ENCODE peak calls at places on chromosome X, in five cellular contexts. K is IMR-90, W is fibroblast of pulmonary artery, B is HFF-Myc, V is neuronal stem cell. O is an unnamed sample.

GRCh38 chrX:150044556-150044955 is 106.3 kb upstream of the EOLA2 start:
- DNase-seq in K (no peak), W (peak), B (no peak), V (no peak), O (peak)

GRCh38 chrX:119398974-119399771 is at the start of gene SLC25A43:
- DNase-seq in K (no peak), W (peak), B (no peak), V (no peak), O (peak)

GRCh38 chrX:1581132-1581531 is 10.3 kb upstream of the AKAP17A start:
- DNase-seq in K (no peak), W (peak), B (peak), V (no peak), O (peak)

GRCh38 chrX:9492901-9493300 is 28.0 kb downstream of the TBL1X start:
- DNase-seq in K (peak), W (no peak), B (no peak), V (no peak), O (no peak)

GRCh38 chrX:134622056-134622812 is 36.0 kb downstream of the PLAC1 start:
- DNase-seq in K (peak), W (peak), B (peak), V (no peak), O (peak)

GRCh38 chrX:19540076-19540475 is 24.8 kb upstream of the MAP3K15 start:
- DNase-seq in K (no peak), W (no peak), B (no peak), V (no peak), O (no peak)

GRCh38 chrX:15576019-15576418 is 24.7 kb downstream of the ACE2 start:
- DNase-seq in K (peak), W (no peak), B (no peak), V (no peak), O (no peak)

GRCh38 chrX:104098151-104098808 is 14.0 kb upstream of the ZCCHC18 start:
- DNase-seq in K (peak), W (peak), B (peak), V (peak), O (peak)

GRCh38 chrX:42714981-42715688 is 62.8 kb downstream of the PPP1R2C start:
- DNase-seq in K (no peak), W (no peak), B (no peak), V (peak), O (no peak)

GRCh38 chrX:111100191-111100590 is 4.2 kb downstream of the PAK3 start:
- DNase-seq in K (peak), W (peak), B (peak), V (peak), O (peak)

GRCh38 chrX:93868289-93868985 is 194.4 kb downstream of the FAM133A start:
- DNase-seq in K (no peak), W (peak), B (no peak), V (no peak), O (no peak)

GRCh38 chrX:107684956-107685385 is 56.7 kb downstream of the PRPS1 start:
- DNase-seq in K (no peak), W (peak), B (peak), V (no peak), O (peak)
- H3K4me3 ChIP-seq in K (no peak), W (no peak), B (no peak), V (no peak), O (no peak)

DNA sequence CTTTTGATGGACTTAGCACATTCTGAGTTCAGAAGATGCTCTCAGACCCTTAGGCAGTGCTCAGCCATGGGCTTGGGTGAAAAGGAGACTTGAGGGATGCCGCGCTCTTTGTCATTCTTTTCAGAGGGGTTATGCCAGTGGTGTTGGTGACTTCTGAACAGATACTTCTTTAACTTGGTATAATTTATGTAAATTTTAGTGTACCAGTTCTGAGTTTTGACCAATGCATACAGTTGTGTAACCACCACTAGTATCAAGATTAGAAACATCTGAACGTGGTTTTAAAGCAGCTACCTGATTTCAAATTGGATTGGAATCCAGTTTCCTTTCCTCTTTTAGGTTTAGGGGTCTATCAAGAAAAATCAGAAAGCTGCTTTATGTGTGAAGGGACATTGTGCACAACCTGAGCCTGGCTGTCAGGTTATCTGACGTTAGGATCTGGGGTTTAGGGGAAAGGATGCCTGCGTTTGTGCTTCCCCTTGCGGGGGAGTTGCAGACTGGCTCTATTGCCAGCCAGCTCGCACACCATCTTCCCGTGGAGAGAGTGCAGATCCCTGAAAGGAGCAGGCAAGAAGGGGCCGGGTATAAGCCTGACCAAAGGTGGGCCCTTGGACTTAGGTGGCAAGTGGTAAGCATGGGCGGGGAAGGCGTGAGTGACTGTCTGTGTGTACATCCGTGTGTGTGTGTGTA is 19.0 kb downstream of the SMS start:
- DNase-seq in K (no peak), W (no peak), B (no peak), V (no peak), O (no peak)
- H3K4me3 ChIP-seq in K (no peak), W (no peak), B (no peak), V (no peak), O (no peak)

DNA sequence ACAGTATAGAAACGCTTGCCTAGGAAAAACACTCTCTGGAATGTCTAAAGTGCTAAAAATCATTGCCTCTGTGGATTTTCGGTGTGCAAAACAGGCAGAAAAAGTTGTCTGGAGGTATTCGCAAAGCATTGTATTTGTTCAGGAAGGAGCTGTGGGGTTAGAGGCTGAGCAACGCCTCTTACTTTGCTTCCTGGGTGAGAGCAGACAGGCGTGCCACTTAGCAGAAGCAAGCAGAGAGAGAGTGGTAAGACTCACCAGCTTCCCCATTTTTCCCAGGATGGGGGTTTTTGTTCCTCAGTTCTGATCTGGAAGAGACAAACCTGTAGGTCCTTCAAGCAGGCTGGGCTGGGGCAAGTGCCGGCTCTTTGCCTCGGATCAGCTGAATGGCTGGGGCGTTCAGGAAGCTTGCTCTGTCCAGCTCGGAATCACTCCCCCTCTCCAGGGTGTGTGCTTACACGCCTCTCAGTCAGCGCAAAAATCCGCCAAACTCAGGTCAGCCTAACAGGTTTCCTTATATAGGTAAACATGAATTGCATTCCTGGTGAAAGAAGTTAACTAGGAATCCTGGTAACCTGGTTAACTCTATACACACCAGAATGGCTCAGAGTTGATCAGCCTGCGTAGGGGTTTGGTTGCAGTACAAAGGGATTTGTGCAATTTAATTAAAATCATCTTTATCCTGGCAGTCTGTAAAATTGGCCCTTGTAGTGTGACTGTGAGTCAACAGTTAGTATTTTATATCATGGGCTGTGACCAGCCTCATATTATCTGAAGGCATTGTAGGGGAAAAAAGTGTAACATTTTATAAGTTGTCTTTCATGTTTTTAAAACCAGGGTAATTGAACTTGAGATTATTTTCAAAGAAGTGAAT is 213.1 kb upstream of the MID1 start:
- DNase-seq in K (no peak), W (no peak), B (no peak), V (peak), O (peak)
- H3K4me3 ChIP-seq in K (no peak), W (no peak), B (no peak), V (peak), O (peak)

GRCh38 chrX:44459501-44459900 is 83.2 kb downstream of the FUNDC1 start:
- DNase-seq in K (no peak), W (no peak), B (no peak), V (no peak), O (peak)
- H3K4me3 ChIP-seq in K (no peak), W (no peak), B (no peak), V (no peak), O (no peak)

GRCh38 chrX:131072871-131073571 is 14.9 kb downstream of the ARHGAP36 start:
- DNase-seq in K (no peak), W (no peak), B (no peak), V (no peak), O (no peak)
- H3K4me3 ChIP-seq in K (no peak), W (no peak), B (no peak), V (no peak), O (no peak)

DNA sequence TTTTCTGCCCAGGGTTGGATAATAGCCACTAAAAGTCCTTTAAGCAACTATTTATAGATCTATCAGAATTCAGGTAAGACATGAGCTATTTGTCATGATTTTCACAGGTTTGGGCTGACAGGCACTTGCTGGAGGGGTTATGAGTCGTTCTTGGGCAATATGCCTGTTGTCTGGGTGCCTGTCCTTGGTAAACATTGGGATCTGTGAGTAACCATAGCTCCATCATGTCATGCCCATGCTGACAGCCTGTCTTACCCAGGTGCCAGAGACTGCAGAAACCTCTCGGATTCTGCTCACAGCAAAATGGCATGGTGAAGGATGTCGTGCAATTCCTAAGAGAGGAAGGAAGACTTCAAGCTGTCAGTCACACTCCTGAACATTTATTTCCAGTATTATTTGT is 116.0 kb upstream of the PUDP start:
- DNase-seq in K (no peak), W (no peak), B (no peak), V (no peak), O (peak)
- H3K4me3 ChIP-seq in K (no peak), W (no peak), B (no peak), V (no peak), O (no peak)

DNA sequence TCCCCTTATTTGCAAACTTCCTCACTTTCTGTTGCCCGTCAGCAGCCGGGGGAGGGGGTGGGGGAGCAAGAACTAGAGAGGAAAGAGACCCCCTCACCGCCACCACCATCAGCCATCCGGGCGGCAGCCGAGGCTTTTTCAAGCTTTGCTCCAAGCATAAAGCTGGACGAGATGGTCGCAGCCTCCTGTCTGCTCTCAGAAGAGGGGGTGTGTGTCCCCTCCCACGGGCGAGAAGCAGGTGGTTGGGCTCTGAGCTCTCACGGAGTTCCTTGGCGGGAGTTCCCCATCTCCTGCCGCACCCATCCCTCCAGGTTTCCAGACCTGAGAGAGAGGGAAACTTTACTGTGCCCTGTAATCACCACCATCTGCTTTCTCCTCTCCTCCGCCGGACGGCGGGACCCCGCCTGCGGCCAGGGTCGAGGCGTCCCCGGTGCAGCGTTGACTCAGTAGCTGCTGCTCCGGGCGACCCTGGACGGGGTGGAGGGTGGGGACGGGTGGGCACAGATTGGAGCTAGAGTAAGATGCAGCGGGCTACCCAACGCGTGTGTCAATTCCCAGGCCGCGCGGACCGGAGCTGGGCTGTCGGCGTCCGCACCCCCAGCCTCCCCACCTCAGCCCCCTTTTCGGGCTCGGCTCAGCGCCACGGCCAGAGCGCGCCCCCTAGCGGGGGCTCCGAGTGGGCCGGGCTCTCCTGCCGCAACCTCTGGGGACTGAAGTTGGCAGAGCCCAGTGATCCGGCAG is 4.8 kb upstream of the ARX start:
- DNase-seq in K (no peak), W (no peak), B (no peak), V (no peak), O (no peak)
- H3K4me3 ChIP-seq in K (no peak), W (no peak), B (no peak), V (no peak), O (no peak)